ENCODE peak calls at places on chromosomes 6 and 20, in nine cellular contexts. M, X, R, K, Q, G, J, P and T are unnamed samples. For H3K27me3, the result is how much of the 10 kb centered on the place peaks cover.

GRCh38 chr6:24394777-24395437 is 7.8 kb upstream of the MRS2 start:
- DNase-seq in M (no peak), X (no peak), R (peak), K (no peak), Q (no peak), G (no peak), J (no peak), P (no peak), T (no peak)

GRCh38 chr20:5863040-5863811 is 87.1 kb downstream of the TRMT6 start:
- DNase-seq in M (peak), X (peak), R (peak), K (no peak), Q (no peak), G (no peak), J (peak), P (no peak), T (no peak)

GRCh38 chr20:25038103-25038410 is 19.9 kb downstream of the ACSS1 start:
- DNase-seq in M (peak), X (no peak), R (no peak), K (no peak), Q (no peak), G (no peak), J (no peak), P (no peak), T (no peak)

GRCh38 chr6:133034509-133035206 is 206.5 kb upstream of the EYA4 start:
- DNase-seq in M (no peak), X (no peak), R (no peak), K (no peak), Q (no peak), G (no peak), J (no peak), P (no peak), T (no peak)

GRCh38 chr6:43093361-43094289 is 17.5 kb downstream of the PTK7 start:
- DNase-seq in M (no peak), X (peak), R (peak), K (no peak), Q (no peak), G (peak), J (peak), P (no peak), T (peak)

GRCh38 chr6:36912583-36912982 is 26.8 kb downstream of the C6orf89 start:
- DNase-seq in M (no peak), X (no peak), R (peak), K (no peak), Q (no peak), G (no peak), J (no peak), P (no peak), T (no peak)

GRCh38 chr6:63897952-63898351 is 262.4 kb downstream of the PHF3 start:
- DNase-seq in M (no peak), X (no peak), R (peak), K (no peak), Q (no peak), G (peak), J (no peak), P (no peak), T (no peak)

GRCh38 chr20:16407251-16408067 is 165.8 kb downstream of the KIF16B start:
- DNase-seq in M (no peak), X (no peak), R (peak), K (no peak), Q (no peak), G (no peak), J (no peak), P (no peak), T (no peak)

GRCh38 chr6:1864496-1864895 is 254.8 kb downstream of the FOXC1 start:
- DNase-seq in M (no peak), X (no peak), R (no peak), K (no peak), Q (no peak), G (no peak), J (no peak), P (no peak), T (no peak)

DNA sequence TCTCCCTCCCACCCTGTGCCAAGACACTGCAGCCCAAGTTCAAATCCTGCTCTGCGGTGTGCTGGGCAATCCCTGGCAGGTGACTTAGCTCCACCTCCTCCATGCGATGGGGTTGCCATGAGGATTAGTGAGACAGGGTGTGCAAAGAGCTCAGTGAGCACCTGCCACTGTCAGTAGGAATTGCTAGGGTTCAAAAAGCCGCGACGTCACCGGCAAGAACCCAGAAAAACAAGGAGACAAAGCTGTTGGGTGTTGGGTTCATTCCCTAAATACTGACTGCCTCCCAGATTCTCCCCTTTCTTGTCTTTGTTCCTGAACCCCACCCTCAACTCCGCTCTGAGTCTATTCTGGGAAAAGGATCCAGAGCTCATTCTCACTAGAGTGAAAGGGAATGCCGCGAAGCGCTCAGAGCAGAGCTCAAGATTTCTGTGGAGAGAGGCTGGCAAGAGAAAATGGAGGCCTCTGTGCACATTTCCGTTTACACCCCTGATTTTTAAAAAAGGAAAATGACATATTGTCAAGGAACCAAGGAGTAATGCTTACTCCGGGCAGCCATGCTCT is 13.3 kb downstream of the PMEPA1 start:
- DNase-seq in M (no peak), X (no peak), R (no peak), K (no peak), Q (no peak), G (no peak), J (no peak), P (no peak), T (no peak)
- H3K27me3 ChIP-seq in M (under half), X (under half), R (under half), K (under half), Q (under half), G (under half), J (under half), P (under half), T (under half)

DNA sequence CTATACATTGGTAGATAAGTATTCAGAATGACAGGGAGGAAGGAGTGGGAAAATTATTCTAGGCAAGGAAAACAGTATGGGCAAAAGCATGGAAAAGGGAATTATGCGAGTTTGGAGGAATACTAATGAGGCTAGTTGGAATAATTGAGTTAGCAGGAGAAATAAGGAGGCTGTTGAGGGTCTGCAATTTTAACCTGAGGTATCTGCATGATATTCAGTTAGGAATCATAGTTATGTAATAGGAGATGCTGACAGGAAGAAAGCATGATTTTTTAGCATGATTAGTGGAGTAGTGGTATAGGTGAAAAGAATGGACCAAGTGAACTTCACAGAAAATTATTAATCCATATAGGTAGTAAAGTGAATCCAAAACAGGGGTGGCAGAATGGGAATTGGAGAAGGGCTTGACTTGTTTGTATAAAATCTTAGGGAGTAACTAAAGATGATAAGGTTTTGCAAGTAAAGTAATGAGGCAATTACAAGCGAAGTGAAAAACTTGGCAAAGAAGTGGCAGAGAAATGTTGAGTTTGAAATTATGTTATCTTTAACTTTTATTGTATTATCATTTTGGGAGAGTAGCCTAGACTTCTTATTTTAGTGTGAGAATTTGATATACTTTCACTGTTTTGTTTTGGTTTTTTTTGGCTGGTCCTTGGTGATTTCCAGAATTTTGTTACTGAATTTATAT is 5.7 kb downstream of the STXBP5 start:
- DNase-seq in M (no peak), X (no peak), R (no peak), K (no peak), Q (no peak), G (no peak), J (no peak), P (no peak), T (no peak)
- TF ChIP-seq POLR2A in M (no peak), X (no peak), R (no peak), K (no peak), Q (no peak), G (no peak), J (no peak), P (no peak), T (no peak)

DNA sequence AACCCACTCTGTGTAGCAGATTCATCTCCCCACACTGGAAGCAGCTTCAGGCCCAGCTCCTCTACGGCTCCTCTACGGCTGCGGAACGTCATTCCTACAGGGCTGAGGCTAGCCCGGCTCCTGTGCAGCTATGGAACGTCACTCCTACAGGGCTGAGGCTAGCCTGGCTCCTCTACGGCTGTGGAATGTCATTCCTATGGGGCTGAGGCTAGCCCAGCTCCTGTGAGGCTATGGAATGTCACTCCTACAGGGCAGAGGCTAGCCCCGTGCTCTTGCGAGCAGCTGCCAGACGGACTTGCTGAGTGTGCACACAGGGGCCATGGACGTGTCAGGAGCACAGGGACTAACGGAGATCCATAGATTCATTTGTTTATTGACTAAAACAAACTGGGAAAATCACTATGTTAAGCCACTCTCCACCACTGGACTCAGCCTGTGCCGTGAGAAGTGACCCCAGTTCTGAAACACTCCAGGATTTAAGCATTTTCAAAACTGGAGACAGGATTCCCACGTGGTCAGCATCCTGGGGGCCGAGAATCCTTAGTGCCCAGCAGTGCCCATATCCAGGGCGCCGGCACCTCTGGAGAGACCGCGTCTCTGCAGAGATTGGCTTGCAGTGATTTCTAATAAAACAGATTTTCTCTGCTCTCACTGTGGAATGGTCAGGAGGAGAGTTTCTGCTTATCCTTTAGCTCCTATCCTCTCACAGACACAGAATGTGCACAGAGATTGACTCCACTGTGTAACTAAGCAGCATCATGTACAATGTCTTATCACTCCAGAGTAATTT is 5.0 kb downstream of the KCNQ2 start:
- DNase-seq in M (no peak), X (no peak), R (no peak), K (no peak), Q (no peak), G (no peak), J (no peak), P (no peak), T (no peak)
- H3K27me3 ChIP-seq in M (under half), X (under half), R (half or more), K (under half), Q (under half), G (under half), J (under half), P (half or more), T (under half)

GRCh38 chr6:144286503-144287393 is 1.6 kb downstream of the UTRN start:
- DNase-seq in M (peak), X (peak), R (peak), K (peak), Q (peak), G (peak), J (peak), P (peak), T (peak)
- TF ChIP-seq POLR2A in M (peak), X (peak), R (peak), K (peak), Q (peak), G (peak), J (peak), P (no peak), T (no peak)

DNA sequence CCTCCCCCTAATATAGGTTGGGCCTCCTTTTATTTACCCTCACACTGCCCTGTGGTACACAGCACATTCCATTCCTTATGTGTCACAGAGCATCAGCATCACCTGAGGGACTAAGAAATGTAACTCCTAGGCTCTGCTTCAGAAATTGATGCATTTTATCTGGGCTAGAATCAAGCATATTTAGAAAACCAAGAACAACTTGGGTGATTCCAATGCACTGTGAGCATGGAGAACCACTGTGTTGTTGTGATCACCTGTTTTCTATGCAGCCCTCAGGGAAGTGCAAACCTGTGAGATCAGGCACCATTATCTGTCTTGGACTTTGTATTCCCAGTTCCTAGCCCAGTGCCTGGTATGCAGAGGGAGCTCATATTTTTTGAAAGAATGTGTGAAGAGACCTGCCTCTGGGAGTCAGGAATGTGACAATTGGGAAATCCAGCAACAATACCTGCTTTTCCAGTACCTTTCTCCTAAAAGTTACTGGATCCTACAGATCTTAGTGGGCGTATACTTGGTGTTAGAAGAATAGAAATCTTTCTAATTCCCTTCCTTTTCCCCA is 7.0 kb downstream of the KAT14 start:
- DNase-seq in M (no peak), X (no peak), R (no peak), K (no peak), Q (no peak), G (no peak), J (no peak), P (no peak), T (no peak)
- H3K27me3 ChIP-seq in M (under half), X (under half), R (under half), K (under half), Q (under half), G (under half), J (under half), P (under half), T (under half)

GRCh38 chr20:39983655-39984054 is 705.4 kb downstream of the MAFB start:
- DNase-seq in M (no peak), X (no peak), R (no peak), K (no peak), Q (no peak), G (no peak), J (no peak), P (no peak), T (no peak)

GRCh38 chr20:39983183-39983582 is 705.9 kb downstream of the MAFB start:
- DNase-seq in M (no peak), X (no peak), R (no peak), K (no peak), Q (no peak), G (no peak), J (no peak), P (no peak), T (no peak)

GRCh38 chr20:39985276-39985675 is 703.8 kb downstream of the MAFB start:
- DNase-seq in M (no peak), X (no peak), R (no peak), K (no peak), Q (no peak), G (no peak), J (no peak), P (no peak), T (no peak)

GRCh38 chr20:39988991-39989390 is 700.0 kb downstream of the MAFB start:
- DNase-seq in M (no peak), X (no peak), R (no peak), K (no peak), Q (no peak), G (no peak), J (no peak), P (no peak), T (no peak)

GRCh38 chr20:39986231-39986904 is 702.7 kb downstream of the MAFB start:
- DNase-seq in M (peak), X (peak), R (peak), K (no peak), Q (peak), G (peak), J (peak), P (peak), T (no peak)
- TF ChIP-seq POLR2A in M (no peak), X (peak), R (no peak), K (no peak), Q (peak), G (peak), J (no peak), P (no peak), T (no peak)

GRCh38 chr20:36275011-36275410 is 31.1 kb upstream of the DLGAP4 start:
- DNase-seq in M (no peak), X (no peak), R (no peak), K (no peak), Q (no peak), G (no peak), J (no peak), P (no peak), T (no peak)
- H3K27me3 ChIP-seq in M (under half), X (under half), R (half or more), K (under half), Q (under half), G (under half), J (under half), P (under half), T (under half)

GRCh38 chr20:47669927-47670890 is 115.1 kb downstream of the SULF2 start:
- DNase-seq in M (no peak), X (no peak), R (no peak), K (no peak), Q (no peak), G (no peak), J (no peak), P (no peak), T (no peak)
- TF ChIP-seq POLR2A in M (no peak), X (no peak), R (no peak), K (no peak), Q (no peak), G (no peak), J (no peak), P (no peak), T (no peak)